ENCODE peak calls at places on chromosomes 12 and 14, in six cellular contexts. Z is lower lobe of right lung, Q is aorta, I is AG04450, S is gastrocnemius medialis, N is tibial artery. P is an unnamed sample.

GRCh38 chr12:120529641-120530314 is 820 bp upstream of the COQ5 start:
- DNase-seq in Z (no peak), Q (no peak), I (no peak), S (no peak), N (no peak), P (peak; percentile 57)

GRCh38 chr12:1698638-1699214 is 7.9 kb downstream of the ADIPOR2 start:
- DNase-seq in Z (no peak), Q (no peak), I (no peak), S (no peak), N (no peak), P (no peak)

GRCh38 chr12:23002381-23002780 is 377.4 kb downstream of the ETNK1 start:
- DNase-seq in Z (no peak), Q (no peak), I (no peak), S (no peak), N (no peak), P (no peak)

GRCh38 chr14:73728106-73729014 is 14.2 kb upstream of the PNMA1 start:
- DNase-seq in Z (peak; percentile 87), Q (peak; percentile 93), I (no peak), S (peak; percentile 75), N (peak; percentile 78), P (peak; percentile 47)

GRCh38 chr12:26195641-26196423 is 459 bp downstream of the SSPN start:
- DNase-seq in Z (peak; percentile 64), Q (peak; percentile 88), I (no peak), S (peak; percentile 39), N (peak; percentile 51), P (peak; percentile 62)

GRCh38 chr12:92719674-92720073 is 16.9 kb downstream of the PLEKHG7 start:
- DNase-seq in Z (no peak), Q (no peak), I (no peak), S (no peak), N (no peak), P (peak; percentile 65)

GRCh38 chr14:51053157-51053556 is 41.7 kb downstream of the TRIM9 start:
- DNase-seq in Z (no peak), Q (no peak), I (no peak), S (no peak), N (no peak), P (no peak)

GRCh38 chr12:130549361-130549760 is 166.7 kb downstream of the RIMBP2 start:
- DNase-seq in Z (no peak), Q (no peak), I (no peak), S (no peak), N (no peak), P (no peak)

GRCh38 chr12:19095869-19096480 is 33.6 kb upstream of the PLEKHA5 start:
- DNase-seq in Z (no peak), Q (no peak), I (no peak), S (no peak), N (no peak), P (peak; percentile 80)

GRCh38 chr12:6092784-6093722 is 31.4 kb downstream of the VWF start:
- DNase-seq in Z (peak; percentile 81), Q (peak; percentile 89), I (peak; percentile 69), S (peak; percentile 17), N (peak; percentile 54), P (peak; percentile 93)

GRCh38 chr12:75378354-75378753 is 12.5 kb upstream of the GLIPR1L2 start:
- DNase-seq in Z (no peak), Q (no peak), I (peak; percentile 23), S (no peak), N (no peak), P (no peak)

GRCh38 chr12:59164226-59164625 is 243.9 kb upstream of the LRIG3 start:
- DNase-seq in Z (no peak), Q (no peak), I (no peak), S (no peak), N (no peak), P (no peak)

GRCh38 chr14:47919994-47920393 is 244.6 kb upstream of the MDGA2 start:
- DNase-seq in Z (no peak), Q (peak; percentile 44), I (no peak), S (no peak), N (no peak), P (no peak)

GRCh38 chr14:61342486-61342885 is 21.1 kb downstream of the PRKCH start:
- DNase-seq in Z (no peak), Q (no peak), I (no peak), S (no peak), N (no peak), P (no peak)

GRCh38 chr14:75428230-75429104 is 645 bp downstream of the JDP2 start:
- DNase-seq in Z (peak; percentile 76), Q (peak; percentile 84), I (no peak), S (no peak), N (no peak), P (no peak)

GRCh38 chr12:89529738-89530137 is 3.9 kb upstream of the POC1B start:
- DNase-seq in Z (no peak), Q (no peak), I (no peak), S (no peak), N (no peak), P (peak; percentile 31)

GRCh38 chr14:100388137-100389050 is 65.3 kb downstream of the SLC25A47 start:
- DNase-seq in Z (no peak), Q (no peak), I (no peak), S (no peak), N (no peak), P (no peak)

GRCh38 chr12:11186837-11187236 is at the start of gene TAS2R42:
- DNase-seq in Z (no peak), Q (no peak), I (no peak), S (no peak), N (no peak), P (no peak)

GRCh38 chr14:37466623-37467088 is 128.4 kb downstream of the FOXA1 start:
- DNase-seq in Z (no peak), Q (no peak), I (no peak), S (no peak), N (no peak), P (peak; percentile 22)

GRCh38 chr12:66176525-66176924 is 6.7 kb upstream of the TMBIM4 start:
- DNase-seq in Z (no peak), Q (no peak), I (no peak), S (no peak), N (no peak), P (no peak)

GRCh38 chr14:91390165-91390778 is 27.3 kb downstream of the CCDC88C start:
- DNase-seq in Z (no peak), Q (no peak), I (no peak), S (no peak), N (no peak), P (no peak)

GRCh38 chr12:95763809-95764253 is 26.7 kb downstream of the NTN4 start:
- DNase-seq in Z (no peak), Q (no peak), I (no peak), S (peak; percentile 28), N (peak; percentile 44), P (peak; percentile 80)

GRCh38 chr14:64623576-64624165 is 73.9 kb downstream of the PPP1R36 start:
- DNase-seq in Z (no peak), Q (no peak), I (no peak), S (no peak), N (no peak), P (no peak)

GRCh38 chr12:26370098-26370497 is 174.7 kb downstream of the SSPN start:
- DNase-seq in Z (no peak), Q (no peak), I (no peak), S (no peak), N (no peak), P (no peak)

GRCh38 chr12:57623385-57623784 is 9.6 kb downstream of the B4GALNT1 start:
- DNase-seq in Z (no peak), Q (no peak), I (no peak), S (no peak), N (no peak), P (no peak)
- H3K27me3 ChIP-seq in Z (peaks cover 100% of the 10 kb centered on the region), Q (no peaks in the 10 kb centered on the region), I (peaks cover 62% of the 10 kb centered on the region), S (peaks cover 47% of the 10 kb centered on the region), N (no peaks in the 10 kb centered on the region), P (peaks cover 40% of the 10 kb centered on the region)

GRCh38 chr12:14960548-14961465 is 594 bp downstream of the ARHGDIB start:
- DNase-seq in Z (no peak), Q (no peak), I (no peak), S (no peak), N (peak; percentile 39), P (no peak)
- H3K4me3 ChIP-seq in Z (peak overlapping the region; percentile 59), Q (peak overlapping the region; percentile 76), I (no peak overlapping the region), S (peak overlapping the region; percentile 45), N (peak overlapping the region; percentile 44), P (peak overlapping the region; percentile 33)

GRCh38 chr12:110762891-110763290 is 20.2 kb upstream of the PPP1CC start:
- DNase-seq in Z (no peak), Q (peak; percentile 28), I (no peak), S (no peak), N (no peak), P (no peak)

GRCh38 chr12:110766311-110767154 is 23.8 kb upstream of the PPP1CC start:
- DNase-seq in Z (no peak), Q (no peak), I (no peak), S (peak; percentile 59), N (no peak), P (peak; percentile 35)

GRCh38 chr12:110763578-110763977 is 20.9 kb upstream of the PPP1CC start:
- DNase-seq in Z (no peak), Q (peak; percentile 42), I (no peak), S (no peak), N (no peak), P (no peak)

GRCh38 chr12:110767863-110768262 is 25.2 kb upstream of the PPP1CC start:
- DNase-seq in Z (no peak), Q (no peak), I (no peak), S (no peak), N (no peak), P (no peak)

GRCh38 chr12:110765144-110765543 is 22.5 kb upstream of the PPP1CC start:
- DNase-seq in Z (no peak), Q (no peak), I (no peak), S (no peak), N (no peak), P (no peak)
- H3K27ac ChIP-seq in Z (no peak overlapping the region), Q (no peak overlapping the region), I (no peak overlapping the region), S (no peak overlapping the region), N (no peak overlapping the region), P (no peak overlapping the region)

DNA sequence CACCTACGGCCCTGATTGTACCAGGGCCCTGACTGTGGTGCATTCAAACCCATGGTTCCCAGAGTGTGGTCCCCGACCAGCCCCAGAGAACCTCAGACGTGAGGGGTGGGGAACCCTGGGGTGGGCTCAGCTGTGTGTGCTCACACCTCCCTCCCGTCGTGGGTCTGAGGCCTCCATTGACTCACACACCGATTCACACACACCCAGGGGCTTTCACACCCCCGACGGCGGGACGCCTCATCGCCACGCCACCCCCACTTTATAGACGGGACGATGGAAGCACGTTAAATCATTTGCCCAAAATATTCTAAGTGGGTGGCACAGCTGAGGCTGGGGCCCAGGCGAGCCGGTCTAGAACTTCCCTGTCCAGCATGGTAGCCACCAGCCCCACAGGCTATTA is 3.4 kb upstream of the FBRSL1 start:
- DNase-seq in Z (no peak), Q (no peak), I (no peak), S (no peak), N (no peak), P (no peak)
- H3K27me3 ChIP-seq in Z (no peaks in the 10 kb centered on the region), Q (no peaks in the 10 kb centered on the region), I (peaks cover 29% of the 10 kb centered on the region), S (no peaks in the 10 kb centered on the region), N (no peaks in the 10 kb centered on the region), P (no peaks in the 10 kb centered on the region)

P was measured in fibroblast of lung.